ENCODE peak calls at places on chromosomes 3 and 15, in four cellular contexts. One of them, this sample, is unnamed.

GRCh38 chr3:5187152-5187919 is at the start of gene EDEM1:
- DNase-seq in activated CD8-positive, alpha-beta memory T cell treated with anti-CD3 and anti-CD28 coated beads, Interleukin-2, amount 50 U/mL, for 4 hours: peak
- DNase-seq in HCEC 1CT: peak
- DNase-seq in stimulated activated CD8-positive, alpha-beta memory T cell treated with anti-CD3 and anti-CD28 coated beads, Interleukin-7, amount 100 ng/mL, for 1 hour: peak
- DNase-seq in this sample: peak

GRCh38 chr3:172520332-172520831 is 2.8 kb downstream of the TNFSF10 start:
- DNase-seq in HCEC 1CT: peak
- DNase-seq in stimulated activated CD8-positive, alpha-beta memory T cell treated with anti-CD3 and anti-CD28 coated beads, Interleukin-7, amount 100 ng/mL, for 1 hour: no peak
- DNase-seq in activated CD8-positive, alpha-beta memory T cell treated with anti-CD3 and anti-CD28 coated beads, Interleukin-2, amount 50 U/mL, for 4 hours: no peak
- DNase-seq in this sample: peak

GRCh38 chr3:170802164-170803151 is 67.5 kb downstream of the RPL22L1 start:
- DNase-seq in stimulated activated CD8-positive, alpha-beta memory T cell treated with anti-CD3 and anti-CD28 coated beads, Interleukin-7, amount 100 ng/mL, for 1 hour: no peak
- DNase-seq in HCEC 1CT: peak
- DNase-seq in activated CD8-positive, alpha-beta memory T cell treated with anti-CD3 and anti-CD28 coated beads, Interleukin-2, amount 50 U/mL, for 4 hours: no peak
- DNase-seq in this sample: peak

GRCh38 chr3:159761377-159761776 is 227.3 kb upstream of the IL12A start:
- DNase-seq in HCEC 1CT: peak
- DNase-seq in activated CD8-positive, alpha-beta memory T cell treated with anti-CD3 and anti-CD28 coated beads, Interleukin-2, amount 50 U/mL, for 4 hours: no peak
- DNase-seq in stimulated activated CD8-positive, alpha-beta memory T cell treated with anti-CD3 and anti-CD28 coated beads, Interleukin-7, amount 100 ng/mL, for 1 hour: no peak
- DNase-seq in this sample: no peak

GRCh38 chr15:87477759-87478687 is 778.5 kb downstream of the NTRK3 start:
- DNase-seq in HCEC 1CT: no peak
- DNase-seq in activated CD8-positive, alpha-beta memory T cell treated with anti-CD3 and anti-CD28 coated beads, Interleukin-2, amount 50 U/mL, for 4 hours: no peak
- DNase-seq in stimulated activated CD8-positive, alpha-beta memory T cell treated with anti-CD3 and anti-CD28 coated beads, Interleukin-7, amount 100 ng/mL, for 1 hour: no peak
- DNase-seq in this sample: peak

GRCh38 chr3:14898929-14899328 is 48.5 kb upstream of the NR2C2 start:
- DNase-seq in stimulated activated CD8-positive, alpha-beta memory T cell treated with anti-CD3 and anti-CD28 coated beads, Interleukin-7, amount 100 ng/mL, for 1 hour: no peak
- DNase-seq in activated CD8-positive, alpha-beta memory T cell treated with anti-CD3 and anti-CD28 coated beads, Interleukin-2, amount 50 U/mL, for 4 hours: no peak
- DNase-seq in HCEC 1CT: no peak
- DNase-seq in this sample: no peak

GRCh38 chr15:52652984-52653383 is 26.2 kb downstream of the ATOSA start:
- DNase-seq in stimulated activated CD8-positive, alpha-beta memory T cell treated with anti-CD3 and anti-CD28 coated beads, Interleukin-7, amount 100 ng/mL, for 1 hour: no peak
- DNase-seq in HCEC 1CT: peak
- DNase-seq in activated CD8-positive, alpha-beta memory T cell treated with anti-CD3 and anti-CD28 coated beads, Interleukin-2, amount 50 U/mL, for 4 hours: no peak
- DNase-seq in this sample: no peak

GRCh38 chr3:124526601-124527000 is 203.7 kb upstream of the UMPS start:
- DNase-seq in HCEC 1CT: no peak
- DNase-seq in activated CD8-positive, alpha-beta memory T cell treated with anti-CD3 and anti-CD28 coated beads, Interleukin-2, amount 50 U/mL, for 4 hours: no peak
- DNase-seq in stimulated activated CD8-positive, alpha-beta memory T cell treated with anti-CD3 and anti-CD28 coated beads, Interleukin-7, amount 100 ng/mL, for 1 hour: no peak
- DNase-seq in this sample: no peak

GRCh38 chr3:8387591-8387990 is 114.0 kb upstream of the LMCD1 start:
- DNase-seq in activated CD8-positive, alpha-beta memory T cell treated with anti-CD3 and anti-CD28 coated beads, Interleukin-2, amount 50 U/mL, for 4 hours: no peak
- DNase-seq in HCEC 1CT: no peak
- DNase-seq in stimulated activated CD8-positive, alpha-beta memory T cell treated with anti-CD3 and anti-CD28 coated beads, Interleukin-7, amount 100 ng/mL, for 1 hour: no peak
- DNase-seq in this sample: no peak